ENCODE peak calls at places on chromosomes 13 and 19, in nine cellular contexts. T, Q, X, J, I, Y, K, S and R are unnamed samples.

GRCh38 chr13:30049692-30050091 is 199.3 kb upstream of the UBL3 start:
- DNase-seq in T (no peak), Q (no peak), X (no peak), J (no peak), I (no peak), Y (no peak), K (no peak), S (peak; percentile 30), R (no peak)

GRCh38 chr19:5046339-5047039 is 77.6 kb downstream of the KDM4B start:
- DNase-seq in T (no peak), Q (no peak), X (peak; percentile 40), J (peak; percentile 91), I (peak; percentile 86), Y (peak; percentile 58), K (no peak), S (no peak), R (no peak)

GRCh38 chr13:23934481-23934880 is 37.2 kb upstream of the C1QTNF9B start:
- DNase-seq in T (no peak), Q (no peak), X (peak; percentile 18), J (no peak), I (no peak), Y (no peak), K (no peak), S (no peak), R (no peak)

GRCh38 chr19:16200038-16200775 is 2.5 kb downstream of the AP1M1 start:
- DNase-seq in T (no peak), Q (no peak), X (peak; percentile 33), J (peak; percentile 14), I (no peak), Y (no peak), K (peak; percentile 78), S (no peak), R (no peak)

GRCh38 chr13:110525328-110526319 is 35.9 kb downstream of the RAB20 start:
- DNase-seq in T (no peak), Q (no peak), X (no peak), J (peak; percentile 84), I (no peak), Y (peak; percentile 54), K (peak; percentile 60), S (no peak), R (no peak)

GRCh38 chr13:101332583-101332982 is 83.7 kb downstream of the NALCN start:
- DNase-seq in T (no peak), Q (no peak), X (no peak), J (no peak), I (no peak), Y (no peak), K (no peak), S (no peak), R (no peak)

GRCh38 chr19:6393982-6394412 is 1.0 kb upstream of the GTF2F1 start:
- DNase-seq in T (no peak), Q (no peak), X (no peak), J (no peak), I (no peak), Y (no peak), K (no peak), S (no peak), R (no peak)

GRCh38 chr19:18225702-18226468 is at the start of gene PDE4C:
- DNase-seq in T (no peak), Q (no peak), X (no peak), J (no peak), I (no peak), Y (peak; percentile 83), K (peak; percentile 74), S (no peak), R (no peak)

GRCh38 chr19:17385878-17386611 is 8.0 kb downstream of the CCDC194 start:
- DNase-seq in T (no peak), Q (no peak), X (peak; percentile 30), J (peak; percentile 43), I (peak; percentile 53), Y (peak; percentile 92), K (peak; percentile 79), S (no peak), R (no peak)

GRCh38 chr19:5625641-5626040 is 2.8 kb downstream of the SAFB start:
- DNase-seq in T (no peak), Q (no peak), X (no peak), J (no peak), I (no peak), Y (no peak), K (no peak), S (no peak), R (no peak)

GRCh38 chr13:31209172-31209818 is 9.5 kb downstream of the B3GLCT start:
- DNase-seq in T (no peak), Q (no peak), X (peak; percentile 36), J (peak; percentile 61), I (no peak), Y (no peak), K (peak; percentile 81), S (peak; percentile 83), R (no peak)

GRCh38 chr19:48174445-48175030 is 4.1 kb downstream of the ZSWIM9 start:
- DNase-seq in T (no peak), Q (no peak), X (no peak), J (no peak), I (no peak), Y (no peak), K (no peak), S (no peak), R (no peak)

GRCh38 chr13:83879431-83880171 is 2.7 kb downstream of the SLITRK1 start:
- DNase-seq in T (no peak), Q (no peak), X (no peak), J (no peak), I (no peak), Y (no peak), K (no peak), S (no peak), R (no peak)

GRCh38 chr13:80284290-80284689 is 56.6 kb downstream of the SPRY2 start:
- DNase-seq in T (no peak), Q (no peak), X (no peak), J (no peak), I (no peak), Y (no peak), K (no peak), S (no peak), R (no peak)

DNA sequence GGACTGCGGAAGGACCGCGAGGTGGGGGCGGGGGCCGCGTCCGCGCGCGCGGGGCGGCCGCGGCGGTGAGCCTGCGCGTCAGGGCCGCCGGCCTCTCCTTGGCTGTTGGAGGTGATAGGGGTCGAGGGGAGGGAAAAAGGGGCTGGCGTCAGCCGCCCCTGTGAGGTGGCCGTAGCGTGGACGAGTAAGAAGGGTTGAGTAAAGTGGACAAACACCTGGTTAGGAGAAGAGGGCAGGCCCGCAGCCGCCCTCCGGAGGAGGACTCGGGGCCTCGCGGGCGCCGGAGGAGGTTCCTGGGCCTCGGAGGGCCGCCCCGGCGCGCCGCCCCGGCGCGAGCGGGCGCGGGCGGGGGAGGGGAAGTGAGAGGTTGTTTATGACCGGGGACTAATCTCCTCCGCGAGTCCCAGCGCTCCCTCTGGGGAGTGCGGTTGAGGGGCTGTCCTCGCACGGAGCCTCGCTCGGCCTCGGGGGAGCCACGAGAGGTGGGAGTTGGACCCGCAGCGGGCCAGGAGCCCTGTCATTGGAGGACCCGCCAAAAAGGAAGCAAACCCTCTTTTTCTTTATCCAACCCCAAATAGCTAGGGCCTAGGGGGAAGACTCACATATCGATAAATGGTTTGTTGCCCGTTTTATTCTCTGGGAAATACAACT is 597 bp upstream of the INTS6 start:
- DNase-seq in T (no peak), Q (peak; percentile 79), X (no peak), J (no peak), I (peak; percentile 41), Y (peak; percentile 96), K (peak; percentile 92), S (no peak), R (no peak)
- TF ChIP-seq POLR2A in T (no peak), Q (peak; percentile 73), X (no peak), J (peak; percentile 88), I (peak; percentile 39), Y (peak; percentile 80), K (peak; percentile 72), S (peak; percentile 92), R (peak; percentile 82)

DNA sequence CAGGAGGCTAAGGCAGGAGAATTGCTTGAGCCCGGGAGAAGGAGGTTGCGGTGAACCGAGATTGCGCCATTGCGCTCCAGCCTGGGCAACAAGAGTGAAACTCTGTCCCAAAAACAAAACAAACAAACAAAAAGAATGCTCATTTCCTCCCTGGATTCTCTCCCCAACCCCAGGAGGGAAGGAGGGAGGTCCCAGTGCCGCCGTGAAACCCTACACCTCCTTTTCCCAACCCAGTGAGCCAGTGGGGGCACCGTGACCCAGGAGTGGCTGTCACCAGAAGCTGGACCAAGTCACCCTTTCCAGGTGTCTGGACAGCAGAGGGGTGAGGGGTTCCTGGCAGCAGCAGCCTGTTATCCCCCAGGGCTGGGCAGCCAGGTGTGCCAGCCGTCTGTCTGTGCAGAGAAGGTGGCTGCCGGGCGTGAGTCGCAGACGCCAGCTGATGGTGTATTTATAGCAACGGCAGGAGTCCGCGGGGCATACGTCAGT is 23.5 kb downstream of the NFIC start:
- DNase-seq in T (no peak), Q (no peak), X (peak; percentile 39), J (peak; percentile 74), I (no peak), Y (no peak), K (peak; percentile 76), S (no peak), R (no peak)
- TF ChIP-seq POLR2A in T (no peak), Q (no peak), X (no peak), J (no peak), I (no peak), Y (no peak), K (no peak), S (no peak), R (no peak)

GRCh38 chr19:53328967-53329366 is 4.6 kb upstream of the ZNF845 start:
- DNase-seq in T (no peak), Q (no peak), X (peak; percentile 4), J (peak; percentile 19), I (no peak), Y (peak; percentile 80), K (peak; percentile 74), S (no peak), R (no peak)

GRCh38 chr19:53332484-53332883 is 1.1 kb upstream of the ZNF845 start:
- DNase-seq in T (no peak), Q (no peak), X (no peak), J (no peak), I (no peak), Y (no peak), K (no peak), S (no peak), R (no peak)

GRCh38 chr19:53333071-53333465 is 481 bp upstream of the ZNF845 start:
- DNase-seq in T (no peak), Q (no peak), X (no peak), J (peak; percentile 54), I (peak; percentile 14), Y (peak; percentile 58), K (peak; percentile 82), S (peak; percentile 40), R (no peak)

GRCh38 chr19:53333466-53334449 is at the start of gene ZNF845:
- DNase-seq in T (peak; percentile 60), Q (peak; percentile 71), X (peak; percentile 89), J (peak; percentile 94), I (peak; percentile 70), Y (peak; percentile 99), K (peak; percentile 98), S (peak; percentile 91), R (no peak)
- TF ChIP-seq POLR2A in T (no peak), Q (peak; percentile 64), X (peak; percentile 53), J (no peak), I (peak; percentile 76), Y (peak; percentile 56), K (peak; percentile 44), S (peak; percentile 77), R (peak; percentile 21)

DNA sequence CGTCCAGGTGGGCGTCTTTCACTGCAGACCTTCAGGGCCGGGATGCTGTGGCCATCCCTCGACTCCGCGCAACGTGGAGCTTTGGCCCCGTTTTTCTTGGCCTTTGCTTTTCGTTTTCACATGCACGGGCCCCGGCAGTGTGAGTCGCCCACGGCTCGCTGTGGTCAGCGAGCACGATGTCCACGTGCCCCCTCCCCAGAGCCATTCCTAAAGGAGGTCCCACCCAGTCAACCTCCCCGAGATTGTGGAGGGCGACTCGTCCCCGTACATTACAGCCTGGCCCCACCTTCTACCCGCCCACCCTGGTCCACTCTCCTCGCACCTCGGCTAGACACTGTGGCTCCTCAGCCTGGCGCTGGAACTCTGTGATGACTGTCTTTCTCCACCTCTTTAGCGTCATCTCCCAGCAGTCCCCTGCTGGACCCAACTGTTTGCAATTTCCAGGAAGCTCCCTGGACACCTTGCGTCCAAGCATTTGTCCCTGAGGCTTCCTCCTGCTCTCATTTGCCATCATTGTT is 405 bp downstream of the ZNF446 start:
- DNase-seq in T (no peak), Q (no peak), X (no peak), J (no peak), I (no peak), Y (no peak), K (no peak), S (no peak), R (peak; percentile 91)
- TF ChIP-seq POLR2A in T (peak; percentile 7), Q (no peak), X (no peak), J (no peak), I (no peak), Y (no peak), K (no peak), S (no peak), R (no peak)